ENCODE peak calls at places on chromosome 5, in nine cellular contexts. Z is IMR-90; A is cardiac muscle cell; F is left ventricle myocardium inferior; S is stomach; B is OCI-LY7; D is lower lobe of right lung; U is gastrocnemius medialis; K is CD8-positive, alpha-beta T cell. C is an unnamed sample.

GRCh38 chr5:16992444-16992843 is 56.4 kb upstream of the MYO10 start:
- DNase-seq in Z (no peak), A (no peak), F (no peak), S (no peak), B (no peak), D (no peak), U (no peak), K (no peak), C (no peak)

GRCh38 chr5:95962475-95962773 is 773 bp upstream of the ELL2 start:
- DNase-seq in Z (no peak), A (no peak), F (no peak), S (no peak), B (no peak), D (no peak), U (no peak), K (no peak), C (no peak)

GRCh38 chr5:113153512-113154097 is 177.0 kb downstream of the DCP2 start:
- DNase-seq in Z (peak; percentile 59), A (no peak), F (no peak), S (no peak), B (no peak), D (no peak), U (no peak), K (no peak), C (no peak)

GRCh38 chr5:87231037-87231808 is 36.5 kb upstream of the RASA1 start:
- DNase-seq in Z (no peak), A (no peak), F (no peak), S (no peak), B (no peak), D (no peak), U (no peak), K (no peak), C (no peak)

GRCh38 chr5:172846249-172846648 is 12.2 kb downstream of the ERGIC1 start:
- DNase-seq in Z (no peak), A (no peak), F (no peak), S (no peak), B (no peak), D (no peak), U (no peak), K (no peak), C (no peak)

GRCh38 chr5:116652196-116652729 is 77.6 kb upstream of the SEMA6A start:
- DNase-seq in Z (peak; percentile 68), A (peak; percentile 5), F (peak; percentile 62), S (no peak), B (no peak), D (no peak), U (peak; percentile 71), K (no peak), C (peak; percentile 40)

GRCh38 chr5:72788851-72789505 is 27.5 kb upstream of the TNPO1 start:
- DNase-seq in Z (peak; percentile 8), A (no peak), F (no peak), S (no peak), B (no peak), D (no peak), U (no peak), K (no peak), C (no peak)

GRCh38 chr5:56164371-56164770 is 68.8 kb downstream of the ANKRD55 start:
- DNase-seq in Z (no peak), A (no peak), F (no peak), S (no peak), B (no peak), D (no peak), U (no peak), K (no peak), C (no peak)

GRCh38 chr5:80033513-80033912 is 1.6 kb upstream of the THBS4 start:
- DNase-seq in Z (no peak), A (no peak), F (no peak), S (no peak), B (no peak), D (no peak), U (no peak), K (no peak), C (no peak)

GRCh38 chr5:83029912-83030311 is 47.3 kb downstream of the TMEM167A start:
- DNase-seq in Z (peak; percentile 80), A (no peak), F (no peak), S (no peak), B (no peak), D (no peak), U (no peak), K (no peak), C (no peak)

GRCh38 chr5:62473209-62473608 is 60.6 kb downstream of the IPO11 start:
- DNase-seq in Z (peak; percentile 46), A (no peak), F (no peak), S (no peak), B (no peak), D (no peak), U (no peak), K (no peak), C (no peak)

GRCh38 chr5:73759771-73760170 is 133.8 kb downstream of the ARHGEF28 start:
- DNase-seq in Z (peak; percentile 45), A (no peak), F (no peak), S (no peak), B (no peak), D (no peak), U (no peak), K (no peak), C (no peak)

GRCh38 chr5:43110606-43111170 is 10.0 kb upstream of the ZNF131 start:
- DNase-seq in Z (no peak), A (no peak), F (no peak), S (no peak), B (peak; percentile 41), D (no peak), U (no peak), K (no peak), C (no peak)
- TF ChIP-seq CTCF in Z (peak; percentile 27), A (peak; percentile 40), F (peak; percentile 13), S (peak; percentile 9), B (peak; percentile 71), D (no peak), U (no peak), K (peak; percentile 19), C (peak; percentile 35)

DNA sequence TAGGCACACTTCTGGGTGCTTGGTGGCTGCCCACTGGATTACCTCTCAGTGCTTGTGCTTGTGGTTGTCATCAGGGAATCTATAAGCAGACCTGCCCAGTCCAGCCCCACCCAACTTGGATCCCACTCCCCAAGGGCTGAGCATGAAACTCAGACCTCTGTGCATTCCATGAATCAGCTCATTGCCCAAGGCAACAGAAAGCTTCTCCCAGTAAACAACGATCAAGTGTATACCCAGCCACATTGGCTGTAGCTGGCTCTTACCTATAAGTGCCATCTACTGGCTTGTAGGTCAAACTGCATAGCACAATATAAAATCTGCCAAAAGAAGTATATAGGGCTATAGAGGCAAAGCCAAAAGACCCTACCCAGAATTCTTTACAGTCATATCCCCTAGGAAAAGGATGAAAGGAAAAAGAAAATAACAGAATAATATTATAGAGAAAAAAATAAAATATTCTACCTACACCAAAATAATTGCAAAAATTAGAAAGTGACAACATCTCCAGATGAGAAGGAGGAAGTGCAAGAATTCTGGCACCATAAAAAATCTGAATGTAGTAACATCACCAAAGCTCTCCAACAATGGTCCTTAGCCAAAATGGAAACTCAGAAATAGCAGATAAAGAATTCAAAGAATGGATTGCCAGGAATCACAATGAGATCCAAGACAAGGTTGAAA is 321.0 kb upstream of the TRPC7 start:
- DNase-seq in Z (peak; percentile 26), A (peak; percentile 44), F (no peak), S (no peak), B (peak; percentile 12), D (no peak), U (no peak), K (no peak), C (no peak)
- TF ChIP-seq CTCF in Z (peak; percentile 47), A (peak; percentile 59), F (peak; percentile 51), S (no peak), B (peak; percentile 70), D (no peak), U (no peak), K (no peak), C (no peak)

DNA sequence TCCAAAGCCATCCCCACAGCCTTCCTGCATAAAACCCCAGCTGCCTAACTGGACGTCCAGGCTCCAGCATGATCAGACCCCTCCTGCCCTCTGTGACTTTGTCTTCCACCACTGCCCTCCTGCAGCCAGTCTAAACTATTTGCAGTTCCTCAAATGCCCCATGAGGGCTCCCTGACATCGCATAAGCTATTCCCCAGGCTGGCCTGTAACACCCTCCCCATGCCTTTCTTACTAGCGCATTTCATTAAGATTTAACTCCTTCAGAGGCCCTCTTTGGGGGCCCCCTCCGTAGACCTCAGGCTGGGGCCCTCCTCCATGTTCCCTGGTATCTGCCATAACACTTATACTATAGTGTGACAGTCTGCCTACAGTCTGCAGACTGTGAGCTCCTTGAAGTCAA is 15.5 kb upstream of the SMIM23 start:
- DNase-seq in Z (no peak), A (peak; percentile 46), F (no peak), S (no peak), B (no peak), D (no peak), U (no peak), K (no peak), C (no peak)
- TF ChIP-seq CTCF in Z (no peak), A (no peak), F (no peak), S (no peak), B (no peak), D (no peak), U (no peak), K (no peak), C (no peak)

DNA sequence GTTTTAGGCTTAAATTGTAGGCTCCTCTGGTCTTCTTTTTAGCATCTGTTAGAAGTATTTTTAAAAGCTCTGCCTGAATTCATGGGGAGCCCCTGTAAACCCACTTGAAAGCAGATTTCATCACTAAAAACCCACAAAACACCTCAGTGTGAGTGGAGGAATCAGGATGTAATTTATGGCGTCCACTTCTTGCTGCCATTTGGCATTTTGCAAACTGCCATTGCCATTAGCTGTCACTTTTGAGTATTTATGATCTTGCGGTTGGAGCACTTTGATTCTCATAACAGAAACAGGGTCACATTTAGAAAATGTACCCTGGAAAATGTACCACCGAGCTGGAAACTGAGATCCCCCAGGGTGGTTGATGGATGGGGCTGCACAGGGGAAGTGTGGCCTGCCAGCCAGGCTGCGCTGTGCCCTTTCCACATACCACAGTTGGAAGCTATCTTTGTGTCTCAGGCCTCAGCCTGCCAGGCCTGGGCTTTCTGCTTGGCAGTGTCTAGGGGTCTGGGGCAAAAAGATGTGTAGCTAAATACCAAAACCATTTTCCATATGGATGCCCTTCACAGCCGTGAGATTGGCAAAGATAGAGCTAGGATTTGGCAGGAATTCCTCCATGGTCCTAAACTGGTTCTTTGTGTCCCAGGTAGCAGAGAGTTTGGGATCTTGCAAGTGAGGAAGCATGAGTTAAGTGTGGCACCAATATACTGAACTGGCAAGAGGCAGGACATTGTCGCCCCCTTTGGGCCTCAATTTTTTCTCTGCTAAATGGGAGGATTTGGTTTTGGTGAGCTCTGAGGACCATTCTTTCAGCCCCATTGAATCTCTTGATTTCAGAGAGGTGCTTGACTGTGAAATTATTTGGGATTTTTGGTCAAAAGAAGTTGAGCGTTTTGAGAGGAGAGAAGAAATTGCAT is 46.2 kb downstream of the GALNT10 start:
- DNase-seq in Z (no peak), A (no peak), F (no peak), S (no peak), B (no peak), D (no peak), U (no peak), K (no peak), C (no peak)
- TF ChIP-seq CTCF in Z (no peak), A (no peak), F (no peak), S (no peak), B (peak; percentile 45), D (no peak), U (no peak), K (no peak), C (no peak)

GRCh38 chr5:12022444-12022843 is 118.2 kb upstream of the CTNND2 start:
- DNase-seq in Z (no peak), A (no peak), F (no peak), S (no peak), B (no peak), D (no peak), U (no peak), K (no peak), C (no peak)

GRCh38 chr5:12019306-12019705 is 115.1 kb upstream of the CTNND2 start:
- DNase-seq in Z (no peak), A (no peak), F (no peak), S (no peak), B (no peak), D (no peak), U (no peak), K (no peak), C (no peak)

GRCh38 chr5:12023614-12024241 is 119.5 kb upstream of the CTNND2 start:
- DNase-seq in Z (peak; percentile 27), A (peak; percentile 70), F (no peak), S (no peak), B (peak; percentile 42), D (no peak), U (no peak), K (no peak), C (no peak)
- TF ChIP-seq CTCF in Z (peak; percentile 52), A (peak; percentile 51), F (peak; percentile 64), S (peak; percentile 31), B (peak; percentile 91), D (peak; percentile 53), U (no peak), K (peak; percentile 15), C (peak; percentile 76)

C was measured in mesothelial cell of epicardium.